ENCODE peak calls at places on chromosomes 4 and X, in ten cellular contexts. S is sigmoid colon, K is gastrocnemius medialis, M is breast epithelium, D is IMR-90, E is transverse colon, G is NB4, Q is uterus, B is A549, I is HCT116. H is an unnamed sample.

GRCh38 chr4:26812049-26812729 is 48.5 kb upstream of the STIM2 start:
- DNase-seq in S (no peak), I (no peak), E (no peak), M (no peak), K (no peak), Q (no peak), G (peak; percentile 42), D (no peak), B (no peak), H (no peak)

GRCh38 chr4:3307891-3308575 is 15.2 kb downstream of the RGS12 start:
- DNase-seq in K (no peak), Q (no peak), I (no peak), B (no peak), S (peak; percentile 57), E (no peak), M (peak; percentile 30), D (no peak), G (no peak), H (peak; percentile 83)

GRCh38 chrX:57121162-57121741 is at the start of gene SPIN2B:
- DNase-seq in G (peak; percentile 93), I (peak; percentile 60), B (peak; percentile 84), M (peak; percentile 54), Q (peak; percentile 67), D (peak; percentile 70), S (peak; percentile 90), E (peak; percentile 83), K (peak; percentile 68), H (peak; percentile 59)

GRCh38 chrX:148535639-148536038 is 35.2 kb downstream of the AFF2 start:
- DNase-seq in K (no peak), Q (no peak), D (no peak), B (no peak), I (no peak), G (peak; percentile 16), M (no peak), S (no peak), E (no peak), H (no peak)

GRCh38 chr4:4506961-4507360 is 34.9 kb downstream of the STX18 start:
- DNase-seq in B (no peak), M (no peak), K (no peak), S (peak; percentile 71), I (no peak), G (no peak), D (no peak), Q (peak; percentile 38), E (peak; percentile 22), H (no peak)

GRCh38 chr4:179465131-179465797 is 2023.0 kb upstream of the AGA start:
- DNase-seq in M (no peak), B (peak; percentile 22), S (no peak), E (no peak), K (no peak), I (no peak), D (peak; percentile 34), G (peak; percentile 62), Q (no peak), H (no peak)

GRCh38 chrX:24149346-24150050 is at the start of gene ZFX:
- DNase-seq in D (peak; percentile 63), M (peak; percentile 52), E (peak; percentile 82), Q (peak; percentile 65), S (peak; percentile 90), K (peak; percentile 52), I (no peak), B (peak; percentile 74), G (peak; percentile 78), H (peak; percentile 95)

GRCh38 chrX:125333583-125333982 is 13.9 kb downstream of the TEX13C start:
- DNase-seq in I (no peak), S (no peak), D (no peak), G (no peak), K (no peak), M (no peak), Q (no peak), E (no peak), B (no peak), H (no peak)

GRCh38 chr4:55876387-55876786 is 22.9 kb downstream of the EXOC1 start:
- DNase-seq in M (no peak), I (no peak), D (no peak), G (no peak), B (no peak), E (no peak), S (no peak), Q (no peak), K (no peak), H (no peak)

GRCh38 chr4:186712690-186713089 is 11.0 kb downstream of the FAT1 start:
- DNase-seq in S (no peak), Q (no peak), K (no peak), E (no peak), D (no peak), G (no peak), B (no peak), I (no peak), M (no peak), H (no peak)

GRCh38 chr4:155529197-155529596 is 137.5 kb upstream of the GUCY1A1 start:
- DNase-seq in K (no peak), I (no peak), E (no peak), D (no peak), G (peak; percentile 11), S (no peak), M (no peak), Q (no peak), B (no peak), H (no peak)

GRCh38 chr4:74109894-74110605 is 11.1 kb upstream of the CXCL2 start:
- DNase-seq in E (no peak), G (no peak), K (no peak), Q (no peak), B (peak; percentile 89), I (peak; percentile 60), S (no peak), D (peak; percentile 93), M (no peak), H (no peak)

GRCh38 chrX:26613951-26614350 is 398.0 kb downstream of the MAGEB5 start:
- DNase-seq in S (no peak), I (no peak), K (no peak), G (no peak), D (peak; percentile 60), Q (no peak), M (no peak), E (no peak), B (no peak), H (no peak)

GRCh38 chrX:71067079-71067478 is 1.1 kb downstream of the SNX12 start:
- DNase-seq in E (no peak), M (no peak), K (no peak), B (no peak), D (no peak), G (no peak), Q (no peak), S (no peak), I (no peak), H (no peak)

GRCh38 chrX:71067727-71068051 is 445 bp downstream of the SNX12 start:
- DNase-seq in D (no peak), S (no peak), E (no peak), M (no peak), K (no peak), B (no peak), I (no peak), Q (no peak), G (no peak), H (no peak)

GRCh38 chrX:71070531-71070930 is 2.4 kb upstream of the SNX12 start:
- DNase-seq in M (no peak), E (no peak), D (no peak), I (no peak), G (no peak), S (no peak), Q (no peak), K (no peak), B (no peak), H (no peak)

DNA sequence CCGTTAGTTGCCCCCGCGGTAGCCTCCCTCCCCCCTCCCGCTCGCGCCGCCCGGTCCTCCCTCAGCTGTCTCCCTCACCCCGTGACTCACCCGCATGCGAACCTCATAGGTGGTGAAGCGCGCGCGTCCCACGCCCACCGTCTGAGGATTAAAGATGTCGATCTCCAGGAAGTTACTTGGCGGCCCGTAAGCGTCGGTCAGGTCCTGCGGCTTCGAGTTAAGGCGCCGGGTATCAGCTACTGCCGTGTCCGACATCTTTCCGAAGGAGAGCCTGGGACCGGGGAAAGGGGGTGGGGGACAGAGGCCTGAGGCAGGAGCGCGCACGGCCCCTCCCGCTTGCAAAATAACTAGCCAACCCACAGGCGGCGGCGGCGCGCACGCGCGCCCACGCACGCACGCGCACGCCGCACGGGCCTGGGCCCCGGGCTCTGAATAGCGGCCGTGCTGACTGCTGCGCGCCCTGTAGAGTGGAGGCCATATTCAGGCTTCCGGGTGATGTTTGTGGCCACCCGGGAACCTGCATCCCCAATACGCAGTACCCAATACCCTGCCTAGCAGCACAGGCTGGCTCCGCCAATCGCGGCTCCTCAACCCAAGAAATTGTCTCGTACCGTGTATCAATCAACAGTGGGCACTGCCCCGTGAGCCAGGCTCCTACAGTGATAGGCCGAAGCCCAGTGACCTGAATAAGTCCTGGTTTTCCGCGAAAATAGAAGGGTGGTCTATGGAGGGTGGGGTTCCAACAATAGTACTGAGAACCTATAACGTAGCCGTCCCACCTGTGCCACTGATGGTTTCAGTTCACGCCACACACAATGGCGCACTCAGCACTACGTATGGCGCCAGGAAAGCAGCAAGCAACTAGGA is at the start of gene SNX12:
- DNase-seq in M (peak; percentile 86), G (peak; percentile 95), D (peak; percentile 94), S (peak; percentile 96), K (peak; percentile 91), I (peak; percentile 86), Q (peak; percentile 92), E (peak; percentile 91), B (peak; percentile 97), H (peak; percentile 97)
- TF ChIP-seq CTCF in M (peak; percentile 88), G (no peak), D (no peak), S (peak; percentile 46), K (no peak), I (no peak), Q (peak; percentile 93), E (no peak), B (no peak), H (peak; percentile 93)

DNA sequence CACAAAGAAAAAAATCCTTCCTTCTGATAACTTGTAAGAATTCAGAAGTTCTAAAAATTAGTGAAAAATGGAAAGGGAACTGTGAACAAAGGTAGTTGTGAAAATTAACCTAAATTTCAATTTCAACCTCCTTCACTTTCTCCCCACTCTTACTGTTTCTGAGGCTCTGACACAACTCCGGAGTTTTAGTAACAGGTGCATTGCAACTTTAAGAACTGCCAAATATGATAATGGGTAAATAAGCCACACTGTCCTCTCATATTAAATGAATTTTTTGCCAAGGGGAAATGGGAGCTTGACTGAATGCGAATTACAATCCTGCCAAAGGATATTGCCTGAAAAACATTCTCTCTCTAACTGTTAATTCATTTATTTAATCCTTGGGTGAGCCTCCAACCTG is 1.2 kb downstream of the EGF start:
- DNase-seq in E (no peak), Q (no peak), M (no peak), D (no peak), S (no peak), B (no peak), I (no peak), G (no peak), K (no peak), H (no peak)
- H3K4me3 ChIP-seq in E (no peak overlapping the region), Q (no peak overlapping the region), M (peak overlapping the region; percentile 29), D (no peak overlapping the region), S (no peak overlapping the region), B (no peak overlapping the region), I (no peak overlapping the region), G (no peak overlapping the region), K (peak overlapping the region; percentile 59), H (no peak overlapping the region)

GRCh38 chr4:185471235-185472062 is at the start of gene CCDC110:
- DNase-seq in Q (peak; percentile 98), E (peak; percentile 98), I (peak; percentile 80), G (peak; percentile 83), D (peak; percentile 92), M (peak; percentile 98), B (peak; percentile 94), K (peak; percentile 92), S (peak; percentile 99), H (peak; percentile 99)
- TF ChIP-seq POLR2A in Q (peak; percentile 73), E (no peak), I (no peak), G (no peak), D (no peak), M (no peak), B (no peak), K (peak; percentile 75), S (no peak), H (no peak)

GRCh38 chrX:120664081-120664480 is 34.2 kb upstream of the C1GALT1C1 start:
- DNase-seq in D (peak; percentile 13), S (no peak), K (no peak), G (peak; percentile 23), E (no peak), B (peak; percentile 42), Q (no peak), M (no peak), I (peak; percentile 18), H (no peak)
- TF ChIP-seq CTCF in D (peak; percentile 40), S (no peak), K (no peak), G (no peak), E (peak; percentile 19), B (peak; percentile 55), Q (no peak), M (no peak), I (peak; percentile 45), H (no peak)

H was measured in lower leg skin.